ENCODE peak calls at places on chromosomes 11 and 22, in five cellular contexts. X is uterus; K is AG08395; H is activated CD8-positive, alpha-beta memory T cell treated with anti-CD3 and anti-CD28 coated beads, Interleukin-2, amount 50 U/mL, for 48 hours; U is right atrium auricular region. F is an unnamed sample.
A peak's percentile ranks its signal among the peaks of the same experiment; 100 is the strongest.

GRCh38 chr11:3614742-3615171 is 27.0 kb downstream of the ART5 start:
- DNase-seq in H (peak; percentile 64), X (no peak), K (peak; percentile 57), U (no peak), F (no peak)

GRCh38 chr11:73236879-73237278 is 18.8 kb downstream of the P2RY2 start:
- DNase-seq in H (peak; percentile 66), U (no peak), X (no peak), K (peak; percentile 32), F (no peak)

GRCh38 chr11:3189193-3189843 is 24.2 kb upstream of the OSBPL5 start:
- DNase-seq in H (peak; percentile 43), U (no peak), X (no peak), K (no peak), F (no peak)

GRCh38 chr11:43735115-43735514 is 54.6 kb downstream of the HSD17B12 start:
- DNase-seq in U (no peak), X (no peak), H (no peak), K (no peak), F (no peak)

GRCh38 chr11:69413015-69413801 is 68.3 kb upstream of the LINC01488 start:
- DNase-seq in K (no peak), U (no peak), X (no peak), H (no peak), F (no peak)

GRCh38 chr11:101466352-101466751 is 117.5 kb downstream of the TRPC6 start:
- DNase-seq in H (no peak), U (no peak), X (no peak), K (no peak), F (no peak)

GRCh38 chr11:27085115-27085514 is 44.5 kb downstream of the BBOX1 start:
- DNase-seq in X (no peak), H (no peak), K (no peak), U (no peak), F (no peak)

GRCh38 chr11:80390546-80390945 is 949.7 kb upstream of the TENM4 start:
- DNase-seq in U (no peak), K (no peak), H (no peak), X (no peak), F (no peak)

GRCh38 chr11:611001-611996 is 4.5 kb downstream of the IRF7 start:
- DNase-seq in X (no peak), H (no peak), K (no peak), U (no peak), F (no peak)

GRCh38 chr11:78140392-78141077 is 1.1 kb upstream of the ALG8 start:
- DNase-seq in K (no peak), U (no peak), H (no peak), X (no peak), F (no peak)

GRCh38 chr11:6402061-6402470 is 11.8 kb downstream of the SMPD1 start:
- DNase-seq in K (no peak), X (no peak), U (no peak), H (peak; percentile 68), F (no peak)

GRCh38 chr22:30234786-30235470 is 11.6 kb downstream of the LIF start:
- DNase-seq in U (no peak), K (peak; percentile 39), X (no peak), H (no peak), F (no peak)

F was measured in osteocyte.